ENCODE peak calls at places on chromosomes 6 and 20, in ten cellular contexts. K is GM12878; V is endothelial cell of umbilical vein; U is cardiac muscle cell; O is ascending aorta; W is H1; T is CD8-positive, alpha-beta memory T cell; Q is thyroid gland; C is esophagus squamous epithelium; J is adrenal gland. P is an unnamed sample. For H3K27me3 and H3K4me1, the result is how much of the 10 kb centered on the place peaks cover.

GRCh38 chr20:61094581-61094980 is 157.5 kb upstream of the CDH4 start:
- DNase-seq in K (no peak), V (no peak), U (no peak), O (no peak), W (no peak), T (no peak), Q (no peak), C (no peak), J (no peak), P (no peak)

GRCh38 chr20:44790994-44791393 is 19.4 kb downstream of the RIMS4 start:
- DNase-seq in K (no peak), V (no peak), U (no peak), O (no peak), W (no peak), T (no peak), Q (no peak), C (no peak), J (no peak), P (no peak)

GRCh38 chr6:42313941-42314570 is 96.4 kb upstream of the MRPS10 start:
- DNase-seq in K (no peak), V (no peak), U (no peak), O (no peak), W (no peak), T (no peak), Q (no peak), C (no peak), J (no peak), P (no peak)

GRCh38 chr6:108119212-108120141 is 44.9 kb upstream of the OSTM1 start:
- DNase-seq in K (no peak), V (no peak), U (peak), O (no peak), W (no peak), T (no peak), Q (no peak), C (no peak), J (no peak), P (no peak)

GRCh38 chr20:54122681-54123586 is 50.9 kb downstream of the CYP24A1 start:
- DNase-seq in K (no peak), V (no peak), U (no peak), O (no peak), W (no peak), T (no peak), Q (no peak), C (no peak), J (no peak), P (no peak)

GRCh38 chr6:89792881-89793280 is 26.7 kb downstream of the MDN1 start:
- DNase-seq in K (no peak), V (peak), U (peak), O (no peak), W (no peak), T (no peak), Q (no peak), C (no peak), J (no peak), P (no peak)

GRCh38 chr6:53338304-53338703 is 10.4 kb downstream of the ELOVL5 start:
- DNase-seq in K (no peak), V (no peak), U (no peak), O (no peak), W (no peak), T (no peak), Q (no peak), C (no peak), J (no peak), P (no peak)

GRCh38 chr6:158631678-158632537 is 12.6 kb downstream of the DYNLT1 start:
- DNase-seq in K (no peak), V (peak), U (no peak), O (peak), W (no peak), T (no peak), Q (no peak), C (no peak), J (peak), P (no peak)

GRCh38 chr20:46343358-46344357 is 35.4 kb upstream of the CDH22 start:
- DNase-seq in K (no peak), V (no peak), U (no peak), O (no peak), W (no peak), T (no peak), Q (no peak), C (no peak), J (no peak), P (no peak)

GRCh38 chr20:11777861-11778570 is 139.7 kb upstream of the BTBD3 start:
- DNase-seq in K (no peak), V (peak), U (no peak), O (no peak), W (no peak), T (no peak), Q (no peak), C (no peak), J (peak), P (no peak)

GRCh38 chr6:105170066-105170465 is 9.7 kb downstream of the POPDC3 start:
- DNase-seq in K (no peak), V (no peak), U (no peak), O (no peak), W (no peak), T (no peak), Q (no peak), C (no peak), J (no peak), P (no peak)

GRCh38 chr20:10613911-10614310 is 59.9 kb downstream of the JAG1 start:
- DNase-seq in K (no peak), V (no peak), U (no peak), O (no peak), W (no peak), T (no peak), Q (no peak), C (no peak), J (no peak), P (no peak)

GRCh38 chr6:52363222-52363867 is 1.4 kb downstream of the PAQR8 start:
- DNase-seq in K (no peak), V (no peak), U (peak), O (no peak), W (no peak), T (no peak), Q (peak), C (no peak), J (peak), P (no peak)

GRCh38 chr6:81606965-81607381 is 145.5 kb downstream of the TENT5A start:
- DNase-seq in K (no peak), V (peak), U (no peak), O (no peak), W (no peak), T (no peak), Q (no peak), C (no peak), J (no peak), P (no peak)

GRCh38 chr6:4474810-4475209 is 301.4 kb upstream of the CDYL start:
- DNase-seq in K (peak), V (no peak), U (no peak), O (no peak), W (no peak), T (no peak), Q (no peak), C (no peak), J (no peak), P (no peak)

GRCh38 chr6:170027111-170028043 is 263.5 kb downstream of the DLL1 start:
- DNase-seq in K (no peak), V (no peak), U (no peak), O (peak), W (no peak), T (no peak), Q (no peak), C (no peak), J (no peak), P (no peak)

GRCh38 chr6:139539852-139540251 is 165.4 kb upstream of the CITED2 start:
- DNase-seq in K (no peak), V (peak), U (no peak), O (peak), W (peak), T (no peak), Q (no peak), C (no peak), J (peak), P (no peak)

GRCh38 chr6:169906004-169906740 is 154.8 kb downstream of the ERMARD start:
- DNase-seq in K (no peak), V (peak), U (no peak), O (no peak), W (no peak), T (no peak), Q (no peak), C (no peak), J (no peak), P (no peak)

GRCh38 chr6:169960531-169960890 is 209.1 kb downstream of the ERMARD start:
- DNase-seq in K (no peak), V (no peak), U (no peak), O (no peak), W (no peak), T (no peak), Q (no peak), C (no peak), J (no peak), P (no peak)

GRCh38 chr20:61477366-61477966 is 225.4 kb downstream of the CDH4 start:
- DNase-seq in K (no peak), V (no peak), U (no peak), O (no peak), W (no peak), T (no peak), Q (no peak), C (no peak), J (no peak), P (no peak)

GRCh38 chr6:73058736-73059135 is 166.6 kb downstream of the KHDC1L start:
- DNase-seq in K (no peak), V (no peak), U (no peak), O (no peak), W (no peak), T (no peak), Q (no peak), C (no peak), J (no peak), P (no peak)

GRCh38 chr6:165854863-165855593 is 192.0 kb upstream of the PDE10A start:
- DNase-seq in K (no peak), V (no peak), U (no peak), O (no peak), W (no peak), T (no peak), Q (no peak), C (no peak), J (no peak), P (no peak)

DNA sequence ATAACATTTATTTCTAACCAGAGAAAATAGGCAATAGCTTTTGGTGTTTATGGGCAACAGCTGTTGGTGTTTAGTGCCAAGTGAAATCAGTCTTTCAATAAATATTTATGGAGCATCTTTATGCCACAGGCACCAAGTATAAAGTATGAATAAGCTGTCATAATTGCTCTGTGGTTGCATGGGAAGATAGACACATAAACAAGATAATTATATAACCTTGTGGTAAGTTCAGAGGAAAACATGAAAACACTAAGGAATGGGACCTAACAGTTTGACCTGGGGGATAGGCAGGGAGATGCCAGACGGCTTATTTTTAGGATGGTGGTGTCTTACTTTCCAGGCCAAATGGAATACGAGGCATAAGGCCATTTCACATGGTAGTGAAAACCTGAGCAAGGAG is 110.9 kb downstream of the GFRAL start:
- DNase-seq in K (no peak), V (no peak), U (no peak), O (no peak), W (no peak), T (no peak), Q (no peak), C (no peak), J (no peak), P (no peak)
- H3K27me3 ChIP-seq in K (under half), V (under half), U (under half), O (under half), W (under half), T (under half), Q (under half), C (under half), J (under half), P (under half)

GRCh38 chr6:23174781-23175361 is 605.5 kb downstream of the HDGFL1 start:
- DNase-seq in K (no peak), V (no peak), U (no peak), O (no peak), W (no peak), T (no peak), Q (no peak), C (no peak), J (no peak), P (no peak)
- H3K27ac ChIP-seq in K (no peak), V (no peak), U (no peak), O (no peak), W (no peak), T (no peak), Q (no peak), C (no peak), J (no peak), P (no peak)

DNA sequence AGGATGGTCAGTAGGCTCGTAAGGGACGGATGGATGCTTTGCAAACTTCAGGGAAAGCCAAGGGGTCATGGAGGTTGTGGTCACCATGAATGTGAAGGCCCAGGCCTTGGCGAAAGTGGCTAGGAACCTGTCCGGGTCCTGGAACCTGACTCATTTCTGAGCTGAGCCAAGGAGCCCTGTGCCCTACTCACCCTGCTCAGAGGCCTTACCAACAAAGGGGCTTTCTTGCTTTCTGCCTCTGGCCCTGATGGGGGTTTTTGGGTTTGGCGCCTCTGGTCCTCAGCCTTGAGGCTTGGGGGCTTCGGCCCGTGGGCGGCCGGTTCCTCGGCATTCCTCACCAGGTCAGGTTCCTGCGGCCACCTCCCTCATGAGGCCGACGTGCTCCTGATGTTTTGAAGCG is 155.1 kb downstream of the DTNBP1 start:
- DNase-seq in K (no peak), V (no peak), U (no peak), O (no peak), W (no peak), T (no peak), Q (no peak), C (no peak), J (peak), P (no peak)
- H3K4me1 ChIP-seq in K (under half), V (under half), U (under half), O (under half), W (under half), T (under half), Q (under half), C (under half), J (under half), P (under half)

DNA sequence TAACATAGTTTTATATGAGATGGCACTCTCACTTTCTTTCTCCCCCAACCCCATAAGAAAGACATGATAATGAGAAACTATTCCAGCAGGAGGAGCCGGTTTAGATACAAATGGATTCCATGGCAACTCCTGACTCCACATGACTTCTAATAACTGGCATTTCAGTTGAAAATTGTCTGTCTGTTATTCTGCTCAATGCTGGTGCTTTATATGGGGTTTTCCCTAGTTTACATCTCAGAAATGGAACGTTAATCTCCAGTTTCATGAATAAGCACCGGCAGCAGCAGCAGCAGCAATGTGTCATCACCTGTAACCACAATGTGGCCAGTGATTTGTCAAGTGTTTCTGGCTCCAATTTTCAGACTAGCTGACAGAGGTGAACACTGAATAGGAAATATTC is 8.0 kb upstream of the SIM1 start:
- DNase-seq in K (peak), V (no peak), U (no peak), O (no peak), W (no peak), T (no peak), Q (no peak), C (no peak), J (no peak), P (no peak)
- H3K27me3 ChIP-seq in K (under half), V (under half), U (half or more), O (under half), W (under half), T (under half), Q (under half), C (under half), J (half or more), P (under half)

P was measured in CD4-positive, CD25-positive, alpha-beta regulatory T cell.